ENCODE peak calls at places on chromosomes 13 and 19, in five cellular contexts. One of them, this sample, is unnamed.

GRCh38 chr13:43014162-43014561 is 9.2 kb upstream of the DNAJC15 start:
- DNase-seq in cerebellar cortex: peak
- DNase-seq in RWPE1: no peak
- DNase-seq in activated T-cell treated with anti-CD3 and anti-CD28 coated beads, Interleukin-2, amount 50 U/mL, for 4 hours: no peak
- DNase-seq in left ventricle myocardium superior: no peak
- DNase-seq in this sample: no peak

GRCh38 chr13:21016487-21016886 is 44.9 kb downstream of the LATS2 start:
- DNase-seq in cerebellar cortex: no peak
- DNase-seq in RWPE1: no peak
- DNase-seq in activated T-cell treated with anti-CD3 and anti-CD28 coated beads, Interleukin-2, amount 50 U/mL, for 4 hours: no peak
- DNase-seq in left ventricle myocardium superior: no peak
- DNase-seq in this sample: no peak

GRCh38 chr19:43372462-43372861 is 19.0 kb downstream of the CD177 start:
- DNase-seq in cerebellar cortex: no peak
- DNase-seq in RWPE1: no peak
- DNase-seq in activated T-cell treated with anti-CD3 and anti-CD28 coated beads, Interleukin-2, amount 50 U/mL, for 4 hours: no peak
- DNase-seq in left ventricle myocardium superior: no peak
- DNase-seq in this sample: no peak

GRCh38 chr19:16143399-16144215 is at the start of gene HSH2D:
- DNase-seq in cerebellar cortex: no peak
- DNase-seq in RWPE1: peak
- DNase-seq in activated T-cell treated with anti-CD3 and anti-CD28 coated beads, Interleukin-2, amount 50 U/mL, for 4 hours: peak
- DNase-seq in left ventricle myocardium superior: peak
- DNase-seq in this sample: peak

GRCh38 chr13:90615236-90615635 is 732.3 kb upstream of the MIR17HG start:
- DNase-seq in cerebellar cortex: no peak
- DNase-seq in RWPE1: no peak
- DNase-seq in activated T-cell treated with anti-CD3 and anti-CD28 coated beads, Interleukin-2, amount 50 U/mL, for 4 hours: no peak
- DNase-seq in left ventricle myocardium superior: no peak
- DNase-seq in this sample: no peak

GRCh38 chr13:92097337-92097903 is 699.0 kb downstream of the GPC5 start:
- DNase-seq in cerebellar cortex: no peak
- DNase-seq in RWPE1: no peak
- DNase-seq in activated T-cell treated with anti-CD3 and anti-CD28 coated beads, Interleukin-2, amount 50 U/mL, for 4 hours: no peak
- DNase-seq in left ventricle myocardium superior: no peak
- DNase-seq in this sample: no peak

GRCh38 chr13:28337196-28338045 is 157.5 kb downstream of the FLT1 start:
- DNase-seq in cerebellar cortex: peak
- DNase-seq in RWPE1: peak
- DNase-seq in activated T-cell treated with anti-CD3 and anti-CD28 coated beads, Interleukin-2, amount 50 U/mL, for 4 hours: no peak
- DNase-seq in left ventricle myocardium superior: no peak
- DNase-seq in this sample: peak

GRCh38 chr13:25109341-25109740 is 13.4 kb downstream of the PABPC3 start:
- DNase-seq in cerebellar cortex: no peak
- DNase-seq in RWPE1: no peak
- DNase-seq in activated T-cell treated with anti-CD3 and anti-CD28 coated beads, Interleukin-2, amount 50 U/mL, for 4 hours: no peak
- DNase-seq in left ventricle myocardium superior: no peak
- DNase-seq in this sample: no peak

GRCh38 chr19:48355555-48355954 is 8.2 kb downstream of the TMEM143 start:
- DNase-seq in cerebellar cortex: no peak
- DNase-seq in RWPE1: no peak
- DNase-seq in activated T-cell treated with anti-CD3 and anti-CD28 coated beads, Interleukin-2, amount 50 U/mL, for 4 hours: no peak
- DNase-seq in left ventricle myocardium superior: no peak
- DNase-seq in this sample: no peak

GRCh38 chr13:23658929-23659541 is 88.8 kb downstream of the TNFRSF19 start:
- DNase-seq in cerebellar cortex: no peak
- DNase-seq in RWPE1: no peak
- DNase-seq in activated T-cell treated with anti-CD3 and anti-CD28 coated beads, Interleukin-2, amount 50 U/mL, for 4 hours: no peak
- DNase-seq in left ventricle myocardium superior: peak
- DNase-seq in this sample: no peak

GRCh38 chr19:6678690-6679109 is 8.7 kb upstream of the TNFSF14 start:
- DNase-seq in cerebellar cortex: no peak
- DNase-seq in RWPE1: no peak
- DNase-seq in activated T-cell treated with anti-CD3 and anti-CD28 coated beads, Interleukin-2, amount 50 U/mL, for 4 hours: peak
- DNase-seq in left ventricle myocardium superior: no peak
- DNase-seq in this sample: peak

GRCh38 chr19:28128341-28128740 is 1084.6 kb downstream of the UQCRFS1 start:
- DNase-seq in cerebellar cortex: no peak
- DNase-seq in RWPE1: no peak
- DNase-seq in activated T-cell treated with anti-CD3 and anti-CD28 coated beads, Interleukin-2, amount 50 U/mL, for 4 hours: no peak
- DNase-seq in left ventricle myocardium superior: no peak
- DNase-seq in this sample: no peak

GRCh38 chr19:9309974-9310446 is 372 bp upstream of the ZNF699 start:
- DNase-seq in cerebellar cortex: peak
- DNase-seq in RWPE1: peak
- DNase-seq in activated T-cell treated with anti-CD3 and anti-CD28 coated beads, Interleukin-2, amount 50 U/mL, for 4 hours: peak
- DNase-seq in left ventricle myocardium superior: peak
- DNase-seq in this sample: peak

GRCh38 chr13:33490461-33491327 is 205.1 kb upstream of the STARD13 start:
- DNase-seq in cerebellar cortex: peak
- DNase-seq in RWPE1: no peak
- DNase-seq in activated T-cell treated with anti-CD3 and anti-CD28 coated beads, Interleukin-2, amount 50 U/mL, for 4 hours: no peak
- DNase-seq in left ventricle myocardium superior: no peak
- DNase-seq in this sample: no peak

GRCh38 chr19:48271531-48272151 is 1.8 kb downstream of the ZNF114 start:
- DNase-seq in cerebellar cortex: peak
- DNase-seq in RWPE1: peak
- DNase-seq in activated T-cell treated with anti-CD3 and anti-CD28 coated beads, Interleukin-2, amount 50 U/mL, for 4 hours: no peak
- DNase-seq in left ventricle myocardium superior: peak
- DNase-seq in this sample: peak

GRCh38 chr19:50449236-50449899 is 16.7 kb downstream of the MYBPC2 start:
- DNase-seq in cerebellar cortex: no peak
- DNase-seq in RWPE1: no peak
- DNase-seq in activated T-cell treated with anti-CD3 and anti-CD28 coated beads, Interleukin-2, amount 50 U/mL, for 4 hours: no peak
- DNase-seq in left ventricle myocardium superior: no peak
- DNase-seq in this sample: peak

GRCh38 chr13:96091164-96091931 is 1.4 kb downstream of the HS6ST3 start:
- DNase-seq in cerebellar cortex: peak
- DNase-seq in RWPE1: no peak
- DNase-seq in activated T-cell treated with anti-CD3 and anti-CD28 coated beads, Interleukin-2, amount 50 U/mL, for 4 hours: no peak
- DNase-seq in left ventricle myocardium superior: peak
- DNase-seq in this sample: no peak

GRCh38 chr19:34837262-34837661 is 64.2 kb upstream of the ZNF599 start:
- DNase-seq in cerebellar cortex: no peak
- DNase-seq in RWPE1: no peak
- DNase-seq in activated T-cell treated with anti-CD3 and anti-CD28 coated beads, Interleukin-2, amount 50 U/mL, for 4 hours: no peak
- DNase-seq in left ventricle myocardium superior: peak
- DNase-seq in this sample: no peak

GRCh38 chr13:83298636-83299035 is 583.6 kb downstream of the SLITRK1 start:
- DNase-seq in cerebellar cortex: no peak
- DNase-seq in RWPE1: no peak
- DNase-seq in activated T-cell treated with anti-CD3 and anti-CD28 coated beads, Interleukin-2, amount 50 U/mL, for 4 hours: no peak
- DNase-seq in left ventricle myocardium superior: no peak
- DNase-seq in this sample: no peak

GRCh38 chr13:27203854-27204253 is 32.2 kb upstream of the USP12 start:
- DNase-seq in cerebellar cortex: peak
- DNase-seq in RWPE1: no peak
- DNase-seq in activated T-cell treated with anti-CD3 and anti-CD28 coated beads, Interleukin-2, amount 50 U/mL, for 4 hours: no peak
- DNase-seq in left ventricle myocardium superior: no peak
- DNase-seq in this sample: peak

GRCh38 chr19:19386373-19386869 is 19.1 kb upstream of the GATAD2A start:
- DNase-seq in cerebellar cortex: no peak
- DNase-seq in RWPE1: no peak
- DNase-seq in activated T-cell treated with anti-CD3 and anti-CD28 coated beads, Interleukin-2, amount 50 U/mL, for 4 hours: no peak
- DNase-seq in left ventricle myocardium superior: no peak
- DNase-seq in this sample: no peak

GRCh38 chr19:15679089-15679488 is 6.2 kb downstream of the CYP4F12 start:
- DNase-seq in cerebellar cortex: no peak
- DNase-seq in RWPE1: no peak
- DNase-seq in activated T-cell treated with anti-CD3 and anti-CD28 coated beads, Interleukin-2, amount 50 U/mL, for 4 hours: no peak
- DNase-seq in left ventricle myocardium superior: no peak
- DNase-seq in this sample: no peak

GRCh38 chr19:32651729-32652140 is 23.2 kb downstream of the ANKRD27 start:
- DNase-seq in cerebellar cortex: peak
- DNase-seq in RWPE1: no peak
- DNase-seq in activated T-cell treated with anti-CD3 and anti-CD28 coated beads, Interleukin-2, amount 50 U/mL, for 4 hours: no peak
- DNase-seq in left ventricle myocardium superior: peak
- DNase-seq in this sample: no peak